ENCODE peak calls at places on chromosome 1, in eight cellular contexts. P, U, M, T, E, S, X and O are unnamed samples.

GRCh38 chr1:89464008-89464407 is 60.6 kb upstream of the LRRC8B start:
- DNase-seq in P (no peak), T (no peak), X (no peak), U (no peak), E (no peak), M (no peak), S (no peak), O (no peak)

GRCh38 chr1:12525311-12526181 is 92.5 kb downstream of the DHRS3 start:
- DNase-seq in T (no peak), E (peak), P (no peak), X (no peak), S (peak), U (no peak), M (peak), O (peak)

GRCh38 chr1:93716974-93717373 is 35.3 kb upstream of the BCAR3 start:
- DNase-seq in M (no peak), T (no peak), E (no peak), S (no peak), U (no peak), P (no peak), X (no peak), O (no peak)

GRCh38 chr1:6249732-6250689 is 6.0 kb downstream of the HES3 start:
- DNase-seq in X (no peak), T (no peak), P (peak), S (no peak), U (peak), E (peak), M (no peak), O (no peak)

GRCh38 chr1:10744654-10745238 is 51.7 kb downstream of the CASZ1 start:
- DNase-seq in T (no peak), E (peak), S (no peak), U (no peak), M (no peak), P (no peak), X (no peak), O (peak)

GRCh38 chr1:43952731-43953350 is 6.1 kb downstream of the IPO13 start:
- DNase-seq in M (no peak), U (no peak), P (peak), T (no peak), X (no peak), E (peak), S (no peak), O (no peak)

GRCh38 chr1:213014642-213015041 is 1.0 kb downstream of the ANGEL2 start:
- DNase-seq in P (peak), T (no peak), E (no peak), U (no peak), M (no peak), X (no peak), S (peak), O (no peak)

GRCh38 chr1:147741075-147741474 is 19.3 kb downstream of the GJA5 start:
- DNase-seq in S (no peak), E (no peak), U (no peak), T (no peak), X (no peak), P (no peak), M (no peak), O (peak)

GRCh38 chr1:170698711-170699275 is 34.9 kb downstream of the PRRX1 start:
- DNase-seq in X (no peak), M (no peak), P (peak), S (no peak), E (no peak), T (no peak), U (no peak), O (no peak)

GRCh38 chr1:176888471-176889032 is 276.0 kb downstream of the ASTN1 start:
- DNase-seq in S (no peak), P (no peak), M (no peak), E (no peak), T (no peak), X (no peak), U (no peak), O (no peak)

GRCh38 chr1:39147099-39148025 is 57.1 kb upstream of the MACF1 start:
- DNase-seq in P (no peak), T (no peak), X (no peak), E (no peak), M (no peak), U (no peak), S (no peak), O (no peak)

GRCh38 chr1:107963601-107964396 is 1.2 kb downstream of the VAV3 start:
- DNase-seq in P (peak), E (no peak), U (peak), M (no peak), S (peak), X (no peak), T (no peak), O (peak)

GRCh38 chr1:24620678-24621077 is 22.4 kb upstream of the SRRM1 start:
- DNase-seq in U (no peak), E (no peak), M (no peak), P (no peak), S (no peak), X (peak), T (no peak), O (no peak)

GRCh38 chr1:182955596-182956588 is 2.9 kb upstream of the SHCBP1L start:
- DNase-seq in U (no peak), S (no peak), P (no peak), X (no peak), T (no peak), M (no peak), E (no peak), O (no peak)

GRCh38 chr1:77542784-77543183 is 139.7 kb downstream of the ZZZ3 start:
- DNase-seq in T (no peak), E (no peak), X (no peak), P (no peak), S (no peak), U (no peak), M (no peak), O (no peak)

GRCh38 chr1:117030271-117030877 is 28.8 kb downstream of the CD101 start:
- DNase-seq in X (no peak), T (no peak), M (no peak), U (no peak), E (no peak), S (no peak), P (no peak), O (no peak)

GRCh38 chr1:155889566-155889965 is 21.6 kb downstream of the RIT1 start:
- DNase-seq in S (no peak), T (no peak), P (no peak), U (no peak), E (no peak), X (no peak), M (no peak), O (no peak)

GRCh38 chr1:154726443-154726842 is 118.5 kb upstream of the ADAR start:
- DNase-seq in S (no peak), U (no peak), P (no peak), E (no peak), M (no peak), T (no peak), X (no peak), O (no peak)

GRCh38 chr1:46406881-46407608 is 12.9 kb downstream of the FAAH start:
- DNase-seq in T (no peak), U (no peak), X (no peak), P (peak), M (no peak), E (no peak), S (no peak), O (no peak)

GRCh38 chr1:74964508-74964907 is 169.7 kb upstream of the LHX8 start:
- DNase-seq in T (no peak), X (no peak), E (no peak), P (no peak), S (no peak), M (peak), U (no peak), O (no peak)

GRCh38 chr1:179230251-179230650 is 774 bp upstream of the ABL2 start:
- DNase-seq in S (no peak), U (no peak), P (no peak), X (no peak), M (no peak), T (no peak), E (no peak), O (no peak)

GRCh38 chr1:111826278-111826677 is 70.6 kb downstream of the DDX20 start:
- DNase-seq in P (no peak), X (no peak), T (no peak), S (no peak), U (no peak), M (no peak), E (no peak), O (no peak)

GRCh38 chr1:200873671-200874397 is 1.1 kb downstream of the GPR25 start:
- DNase-seq in P (peak), S (no peak), M (no peak), X (no peak), U (peak), E (peak), T (no peak), O (no peak)

GRCh38 chr1:17120962-17121837 is 1.9 kb upstream of the PADI2 start:
- DNase-seq in X (no peak), M (no peak), T (no peak), P (peak), U (no peak), E (no peak), S (no peak), O (no peak)

GRCh38 chr1:9413877-9414213 is 121.2 kb downstream of the SPSB1 start:
- DNase-seq in S (no peak), M (no peak), P (no peak), E (no peak), X (no peak), T (no peak), U (peak), O (peak)

GRCh38 chr1:239920214-239920613 is 171.5 kb upstream of the FMN2 start:
- DNase-seq in S (no peak), M (no peak), X (no peak), E (no peak), P (no peak), U (no peak), T (no peak), O (no peak)

GRCh38 chr1:164524810-164525209 is 34.2 kb upstream of the PBX1 start:
- DNase-seq in X (no peak), E (no peak), T (no peak), U (no peak), P (no peak), M (no peak), S (no peak), O (no peak)

GRCh38 chr1:210344706-210345105 is 16.0 kb downstream of the HHAT start:
- DNase-seq in E (no peak), M (no peak), S (no peak), P (no peak), U (no peak), T (no peak), X (no peak), O (no peak)

GRCh38 chr1:93080424-93080823 is 1.3 kb downstream of the MTF2 start:
- DNase-seq in U (no peak), X (no peak), T (peak), E (no peak), M (no peak), P (peak), S (no peak), O (no peak)

GRCh38 chr1:116474921-116475849 is 95.6 kb downstream of the CD58 start:
- DNase-seq in M (no peak), S (peak), X (no peak), U (no peak), T (no peak), E (peak), P (no peak), O (peak)

GRCh38 chr1:205041998-205042910 is 758 bp upstream of the CNTN2 start:
- DNase-seq in M (no peak), T (no peak), S (no peak), X (no peak), P (no peak), U (no peak), E (no peak), O (no peak)

GRCh38 chr1:52296345-52296744 is 69.7 kb downstream of the CC2D1B start:
- DNase-seq in X (no peak), U (no peak), P (peak), M (no peak), T (peak), E (no peak), S (peak), O (no peak)

GRCh38 chr1:151511636-151512215 is 539 bp downstream of the CGN start:
- DNase-seq in T (no peak), S (peak), X (no peak), P (peak), U (no peak), E (peak), M (no peak), O (no peak)

GRCh38 chr1:151513626-151514101 is 2.5 kb downstream of the CGN start:
- DNase-seq in E (peak), X (no peak), M (no peak), T (no peak), U (no peak), S (peak), P (peak), O (no peak)

GRCh38 chr1:151514366-151514765 is 3.2 kb downstream of the CGN start:
- DNase-seq in T (no peak), U (no peak), X (no peak), M (no peak), E (no peak), P (no peak), S (no peak), O (no peak)

GRCh38 chr1:151512326-151512725 is 1.1 kb downstream of the CGN start:
- DNase-seq in S (peak), X (no peak), M (no peak), T (no peak), U (no peak), E (no peak), P (no peak), O (no peak)

DNA sequence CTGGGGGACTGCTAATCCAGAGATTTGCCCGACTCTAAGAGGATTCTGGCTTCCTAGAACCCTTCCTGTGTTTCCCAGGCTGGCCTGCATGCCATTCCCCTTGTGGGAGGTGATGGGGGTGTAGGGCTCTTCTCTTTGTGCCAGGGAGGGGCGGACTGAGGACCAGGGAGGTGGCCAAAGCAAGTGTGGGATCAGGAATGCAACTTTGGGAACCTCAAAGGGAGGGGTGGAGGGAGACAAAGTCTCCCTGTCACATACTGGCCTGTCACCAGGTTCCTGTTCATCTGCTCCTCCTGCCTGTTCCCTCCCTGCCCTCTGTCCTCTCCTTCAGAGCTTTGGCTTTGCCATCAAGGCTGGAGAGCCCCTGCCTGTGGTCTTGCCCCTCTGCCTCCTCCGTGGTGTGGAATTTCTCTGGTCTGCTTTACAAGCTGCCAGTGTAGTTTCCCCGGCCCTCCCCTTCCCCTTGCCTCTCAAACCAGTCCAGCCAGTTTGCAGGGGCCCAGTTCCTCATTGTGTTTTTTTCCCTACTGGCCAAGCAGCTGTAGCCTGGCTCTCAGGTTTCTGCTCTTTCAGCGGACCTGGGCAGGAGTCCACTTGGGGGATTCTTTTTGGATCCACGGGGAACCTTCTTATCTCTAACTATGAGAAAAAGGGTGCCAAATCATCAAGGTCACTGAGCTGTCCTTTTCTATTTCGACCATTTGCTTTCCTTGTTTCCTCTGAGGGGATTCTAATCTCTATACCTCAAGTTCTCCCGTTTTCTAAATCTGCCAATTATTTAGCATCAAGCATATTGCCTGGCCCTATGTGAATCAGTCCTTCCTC is 1.8 kb downstream of the CGN start:
- DNase-seq in E (peak), M (no peak), T (no peak), S (peak), P (peak), X (no peak), U (no peak), O (no peak)
- H3K27ac ChIP-seq in E (peak), M (peak), T (peak), S (peak), P (peak), X (no peak), U (peak), O (no peak)

GRCh38 chr1:63004868-63005267 is 220.9 kb downstream of the ATG4C start:
- DNase-seq in E (no peak), X (no peak), U (no peak), M (no peak), T (peak), S (no peak), P (peak), O (no peak)
- TF ChIP-seq CTCF in E (no peak), X (no peak), U (no peak), M (no peak), T (peak), S (no peak), P (peak), O (peak)

GRCh38 chr1:61253059-61253735 is 170.8 kb downstream of the NFIA start:
- DNase-seq in T (no peak), M (peak), X (no peak), U (no peak), E (no peak), P (no peak), S (peak), O (peak)
- H3K27ac ChIP-seq in T (no peak), M (peak), X (no peak), U (peak), E (no peak), P (no peak), S (no peak), O (peak)

DNA sequence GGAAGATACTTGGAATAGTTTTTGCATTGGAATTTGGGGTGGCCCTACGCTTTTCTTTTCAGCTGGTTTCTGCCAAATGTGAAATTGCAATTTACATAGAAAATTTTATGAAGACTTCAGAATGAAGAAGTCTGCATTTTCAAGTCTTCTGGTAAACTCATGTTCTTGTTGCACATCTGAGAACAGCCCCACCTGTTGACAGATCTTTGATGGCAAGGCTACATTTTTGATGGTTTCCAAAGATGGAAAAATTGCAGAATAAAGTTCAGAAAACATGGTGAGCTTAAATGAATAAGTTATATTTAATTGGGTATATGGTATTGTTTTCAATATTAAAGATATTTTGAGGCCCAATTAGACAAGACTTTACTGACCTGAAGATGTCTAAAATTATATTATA is 25.4 kb downstream of the OLFM3 start:
- DNase-seq in T (no peak), P (no peak), E (no peak), M (no peak), X (no peak), S (no peak), U (no peak), O (no peak)
- TF ChIP-seq CTCF in T (no peak), P (peak), E (no peak), M (no peak), X (no peak), S (no peak), U (no peak), O (no peak)

GRCh38 chr1:27366411-27367159 is at the start of gene MAP3K6:
- DNase-seq in T (peak), E (peak), M (peak), X (peak), P (peak), S (peak), U (peak), O (peak)
- H3K27ac ChIP-seq in T (peak), E (peak), M (peak), X (peak), P (peak), S (peak), U (peak), O (peak)

DNA sequence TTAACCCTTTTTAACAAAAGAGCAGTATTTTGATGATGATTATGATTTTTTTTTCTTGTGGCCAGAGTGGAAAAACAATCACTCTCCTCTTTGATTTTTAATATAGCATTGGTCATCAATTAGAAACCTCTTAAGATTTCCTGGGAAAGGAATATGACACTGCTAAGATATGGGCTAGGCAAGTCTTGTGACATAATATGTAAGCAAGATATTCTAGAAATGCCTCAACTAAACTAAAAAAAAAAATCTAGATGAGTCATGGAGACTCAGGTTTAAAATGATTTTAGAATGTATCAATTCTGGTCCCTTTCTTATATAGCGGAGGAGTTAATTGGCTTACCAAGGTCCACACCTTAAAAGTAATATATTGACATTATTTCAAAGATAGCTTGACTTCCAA is 60.3 kb upstream of the JUN start:
- DNase-seq in S (no peak), T (no peak), E (no peak), X (no peak), P (no peak), U (no peak), M (no peak), O (no peak)
- TF ChIP-seq CTCF in S (no peak), T (no peak), E (no peak), X (no peak), P (no peak), U (no peak), M (no peak), O (no peak)